ENCODE peak calls at places on chromosomes 5 and 9, in six cellular contexts. G, Z, E, J, B and O are unnamed samples.

GRCh38 chr9:88312070-88312469 is 76.2 kb upstream of the SPIN1 start:
- DNase-seq in G (no peak), Z (no peak), E (no peak), J (no peak), B (no peak), O (no peak)

GRCh38 chr9:22049411-22049810 is 40.3 kb upstream of the CDKN2B start:
- DNase-seq in G (no peak), Z (no peak), E (no peak), J (no peak), B (no peak), O (no peak)

GRCh38 chr9:97889941-97890557 is 32.3 kb downstream of the TRMO start:
- DNase-seq in G (no peak), Z (peak; percentile 40), E (no peak), J (peak; percentile 37), B (no peak), O (no peak)

GRCh38 chr5:68368280-68368679 is 152.7 kb downstream of the PIK3R1 start:
- DNase-seq in G (no peak), Z (no peak), E (no peak), J (no peak), B (no peak), O (no peak)

GRCh38 chr5:14128079-14128478 is 15.1 kb upstream of the TRIO start:
- DNase-seq in G (no peak), Z (no peak), E (no peak), J (no peak), B (no peak), O (no peak)

GRCh38 chr5:97425511-97425910 is 242.5 kb upstream of the RIOK2 start:
- DNase-seq in G (no peak), Z (no peak), E (no peak), J (no peak), B (no peak), O (no peak)

GRCh38 chr5:129246088-129246487 is 151.5 kb downstream of the ISOC1 start:
- DNase-seq in G (no peak), Z (no peak), E (no peak), J (no peak), B (no peak), O (no peak)

GRCh38 chr5:126178521-126178920 is 244.7 kb upstream of the GRAMD2B start:
- DNase-seq in G (peak; percentile 77), Z (peak; percentile 15), E (no peak), J (no peak), B (no peak), O (no peak)

GRCh38 chr5:112933105-112933504 is 11.1 kb upstream of the REEP5 start:
- DNase-seq in G (no peak), Z (no peak), E (no peak), J (no peak), B (no peak), O (no peak)

GRCh38 chr5:116536279-116537161 is 38.1 kb downstream of the SEMA6A start:
- DNase-seq in G (no peak), Z (no peak), E (no peak), J (peak; percentile 45), B (no peak), O (no peak)

GRCh38 chr9:93827545-93828330 is 127.4 kb downstream of the BARX1 start:
- DNase-seq in G (peak; percentile 62), Z (peak; percentile 63), E (no peak), J (peak; percentile 44), B (no peak), O (no peak)

GRCh38 chr9:16867571-16868311 is 2.7 kb downstream of the BNC2 start:
- DNase-seq in G (peak; percentile 71), Z (no peak), E (no peak), J (no peak), B (peak; percentile 55), O (peak; percentile 10)

GRCh38 chr5:171433352-171433698 is 13.9 kb downstream of the FGF18 start:
- DNase-seq in G (no peak), Z (no peak), E (no peak), J (no peak), B (no peak), O (no peak)
- H3K27ac ChIP-seq in G (no peak overlapping the region), Z (no peak overlapping the region), E (no peak overlapping the region), J (no peak overlapping the region), B (no peak overlapping the region), O (no peak overlapping the region)

DNA sequence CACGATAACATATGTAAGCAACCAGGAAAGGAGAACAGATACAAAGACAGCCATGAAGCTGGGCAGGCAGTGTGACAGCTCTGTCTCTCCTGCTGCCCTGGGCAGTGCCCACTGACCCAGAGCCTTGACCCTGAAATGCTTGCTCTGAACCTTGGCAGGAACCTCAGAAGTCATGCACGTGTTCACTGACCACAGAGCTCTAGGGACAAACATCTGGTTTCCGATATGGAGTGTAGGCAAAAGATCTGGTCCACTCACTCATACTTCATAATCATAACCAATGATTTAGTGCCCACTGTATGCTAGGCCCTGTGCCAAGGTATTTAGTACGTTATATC is 102.6 kb downstream of the FSTL4 start:
- DNase-seq in G (peak; percentile 61), Z (no peak), E (no peak), J (no peak), B (no peak), O (no peak)
- TF ChIP-seq POLR2A in G (no peak), Z (no peak), E (no peak), J (no peak), B (no peak), O (no peak)

GRCh38 chr9:95127249-95128176 is 190.0 kb downstream of the FANCC start:
- DNase-seq in G (peak; percentile 95), Z (peak; percentile 89), E (peak; percentile 29), J (peak; percentile 87), B (peak; percentile 92), O (peak; percentile 88)
- H3K4me3 ChIP-seq in G (no peak overlapping the region), Z (no peak overlapping the region), E (no peak overlapping the region), J (peak overlapping the region; percentile 26), B (peak overlapping the region; percentile 42), O (peak overlapping the region; percentile 15)

GRCh38 chr9:130844028-130844427 is 9.0 kb downstream of the ABL1 start:
- DNase-seq in G (peak; percentile 51), Z (no peak), E (no peak), J (no peak), B (no peak), O (no peak)
- H3K27ac ChIP-seq in G (no peak overlapping the region), Z (no peak overlapping the region), E (no peak overlapping the region), J (peak overlapping the region; percentile 97), B (peak overlapping the region; percentile 30), O (peak overlapping the region; percentile 41)

DNA sequence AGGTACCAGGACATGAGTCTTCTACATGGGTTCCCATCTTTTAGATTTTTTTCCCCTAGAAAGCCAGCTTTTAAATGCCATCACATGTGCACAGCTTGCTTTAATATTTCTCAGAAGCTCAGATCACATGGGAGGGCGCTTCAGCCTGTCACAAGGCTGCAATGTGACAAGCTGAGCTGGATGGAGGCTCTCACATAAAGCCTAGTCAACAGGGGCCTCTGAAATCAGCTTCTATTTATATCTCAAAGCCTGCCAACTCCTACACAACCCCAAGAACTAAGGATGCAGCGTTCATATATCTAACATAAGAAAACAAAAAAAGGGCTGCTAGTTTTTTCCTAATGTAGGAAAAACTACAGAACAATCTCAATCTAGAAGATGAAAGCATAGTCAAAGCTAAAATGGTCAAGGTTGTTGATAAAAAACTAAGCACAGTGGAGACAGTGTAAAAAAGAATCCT is 2.3 kb downstream of the ZFAND5 start:
- DNase-seq in G (peak; percentile 91), Z (peak; percentile 47), E (no peak), J (peak; percentile 59), B (peak; percentile 55), O (peak; percentile 80)
- TF ChIP-seq POLR2A in G (no peak), Z (peak; percentile 42), E (no peak), J (peak; percentile 28), B (peak; percentile 9), O (peak; percentile 43)

DNA sequence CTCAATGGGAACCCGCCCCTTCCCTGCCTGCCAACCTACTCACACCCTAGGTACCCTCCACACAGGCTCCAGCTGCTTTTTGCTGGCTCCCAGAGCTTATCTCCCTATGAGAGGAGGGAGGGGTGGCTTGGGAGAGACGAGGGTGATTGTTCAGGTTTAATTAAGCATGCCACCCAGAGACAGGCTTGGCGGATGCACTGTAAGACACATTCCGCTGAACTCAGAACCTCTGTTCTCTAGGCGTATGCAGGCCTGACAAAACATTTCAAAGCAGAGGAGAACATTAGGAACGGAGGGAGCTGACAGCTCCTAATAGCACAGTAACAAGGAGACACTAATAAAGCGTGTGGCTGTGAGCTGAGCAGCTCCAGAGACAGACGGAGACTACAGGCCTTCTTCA is 80.1 kb downstream of the TRIM32 start:
- DNase-seq in G (no peak), Z (no peak), E (no peak), J (no peak), B (no peak), O (no peak)
- H3K4me3 ChIP-seq in G (no peak overlapping the region), Z (no peak overlapping the region), E (no peak overlapping the region), J (no peak overlapping the region), B (no peak overlapping the region), O (no peak overlapping the region)

GRCh38 chr9:122366074-122366672 is 4.7 kb upstream of the PTGS1 start:
- DNase-seq in G (no peak), Z (no peak), E (no peak), J (no peak), B (no peak), O (peak; percentile 58)
- H3K27ac ChIP-seq in G (no peak overlapping the region), Z (no peak overlapping the region), E (no peak overlapping the region), J (peak overlapping the region; percentile 52), B (no peak overlapping the region), O (no peak overlapping the region)

DNA sequence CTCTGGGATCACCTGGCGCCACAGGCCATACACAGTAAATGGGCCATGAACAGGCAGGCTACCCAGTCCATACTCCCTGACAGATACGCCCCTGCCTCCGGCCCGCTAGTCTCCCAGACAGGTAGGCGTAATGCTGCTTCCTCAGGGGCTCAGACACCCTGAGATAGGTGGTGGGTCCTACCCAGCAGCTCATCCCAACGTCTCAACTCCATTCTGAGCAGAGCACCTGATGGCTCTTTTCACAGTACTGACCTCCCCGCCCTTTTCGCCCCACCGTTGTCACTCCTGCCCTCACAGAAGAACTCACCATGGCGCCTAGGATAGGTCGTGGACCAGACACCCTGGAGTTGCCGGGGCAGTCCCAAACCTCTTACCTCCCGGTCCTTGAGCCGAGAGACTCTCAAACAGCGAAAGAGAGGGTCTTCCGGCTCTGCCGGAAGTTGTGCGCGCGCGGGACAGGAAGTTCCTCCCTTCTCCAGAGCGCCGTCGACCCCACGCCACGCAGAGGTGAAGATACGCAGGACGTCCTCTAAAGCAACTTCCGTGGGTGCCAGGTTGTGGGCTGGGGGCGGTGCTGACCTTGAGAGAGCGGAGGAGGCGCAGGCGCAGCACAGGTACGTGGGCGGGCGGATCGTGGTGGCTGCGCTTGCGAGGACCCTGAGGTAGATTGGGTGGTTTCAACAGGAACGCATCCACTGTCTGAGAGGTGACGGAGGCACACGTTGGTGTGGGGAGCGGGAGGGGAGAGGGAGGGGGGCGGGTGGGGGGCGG is at the start of gene TMEM161B:
- DNase-seq in G (peak; percentile 96), Z (peak; percentile 93), E (peak; percentile 94), J (peak; percentile 95), B (peak; percentile 86), O (peak; percentile 92)
- TF ChIP-seq POLR2A in G (no peak), Z (peak; percentile 61), E (peak; percentile 83), J (peak; percentile 74), B (peak; percentile 27), O (peak; percentile 54)

GRCh38 chr9:129097671-129098306 is 12.8 kb downstream of the CRAT start:
- DNase-seq in G (no peak), Z (no peak), E (no peak), J (no peak), B (no peak), O (no peak)
- H3K4me3 ChIP-seq in G (no peak overlapping the region), Z (no peak overlapping the region), E (no peak overlapping the region), J (no peak overlapping the region), B (no peak overlapping the region), O (no peak overlapping the region)